ENCODE peak calls at places on chromosomes 6 and 20, in six cellular contexts. One of them, this sample, is unnamed.

GRCh38 chr20:3805594-3806264 is 9.6 kb downstream of the CDC25B start:
- DNase-seq in gastrocnemius medialis: no peak
- DNase-seq in left ventricle myocardium inferior: no peak
- DNase-seq in heart right ventricle: no peak
- DNase-seq in tibial artery: no peak
- DNase-seq in mammary epithelial cell: peak; percentile 30
- DNase-seq in this sample: no peak

GRCh38 chr6:25473447-25473846 is 178.6 kb upstream of the SCGN start:
- DNase-seq in tibial artery: no peak
- DNase-seq in gastrocnemius medialis: no peak
- DNase-seq in mammary epithelial cell: no peak
- DNase-seq in heart right ventricle: no peak
- DNase-seq in left ventricle myocardium inferior: no peak
- DNase-seq in this sample: no peak

GRCh38 chr6:16446241-16446640 is 207.9 kb downstream of the GMPR start:
- DNase-seq in mammary epithelial cell: no peak
- DNase-seq in tibial artery: no peak
- DNase-seq in gastrocnemius medialis: no peak
- DNase-seq in heart right ventricle: no peak
- DNase-seq in left ventricle myocardium inferior: no peak
- DNase-seq in this sample: no peak

GRCh38 chr6:95517004-95517403 is 60.3 kb upstream of the MANEA start:
- DNase-seq in gastrocnemius medialis: no peak
- DNase-seq in heart right ventricle: no peak
- DNase-seq in mammary epithelial cell: no peak
- DNase-seq in left ventricle myocardium inferior: no peak
- DNase-seq in tibial artery: no peak
- DNase-seq in this sample: no peak

GRCh38 chr6:48757661-48758060 is 646.7 kb upstream of the PTCHD4 start:
- DNase-seq in left ventricle myocardium inferior: no peak
- DNase-seq in mammary epithelial cell: peak; percentile 79
- DNase-seq in tibial artery: no peak
- DNase-seq in gastrocnemius medialis: no peak
- DNase-seq in heart right ventricle: no peak
- DNase-seq in this sample: no peak

GRCh38 chr20:56308036-56308435 is 50.7 kb upstream of the FAM210B start:
- DNase-seq in left ventricle myocardium inferior: no peak
- DNase-seq in mammary epithelial cell: no peak
- DNase-seq in heart right ventricle: no peak
- DNase-seq in gastrocnemius medialis: no peak
- DNase-seq in tibial artery: no peak
- DNase-seq in this sample: no peak

GRCh38 chr6:84908304-84908904 is 144.0 kb upstream of the TBX18 start:
- DNase-seq in tibial artery: no peak
- DNase-seq in heart right ventricle: no peak
- DNase-seq in left ventricle myocardium inferior: no peak
- DNase-seq in gastrocnemius medialis: no peak
- DNase-seq in mammary epithelial cell: no peak
- DNase-seq in this sample: no peak

GRCh38 chr6:100504786-100505737 is 40.3 kb upstream of the SIM1 start:
- DNase-seq in gastrocnemius medialis: no peak
- DNase-seq in tibial artery: no peak
- DNase-seq in mammary epithelial cell: peak; percentile 64
- DNase-seq in heart right ventricle: no peak
- DNase-seq in left ventricle myocardium inferior: no peak
- DNase-seq in this sample: no peak

GRCh38 chr6:53894086-53894485 is 99.3 kb downstream of the LRRC1 start:
- DNase-seq in gastrocnemius medialis: no peak
- DNase-seq in tibial artery: no peak
- DNase-seq in mammary epithelial cell: peak; percentile 79
- DNase-seq in left ventricle myocardium inferior: no peak
- DNase-seq in heart right ventricle: no peak
- DNase-seq in this sample: no peak

GRCh38 chr6:14441371-14441781 is 323.8 kb downstream of the CD83 start:
- DNase-seq in tibial artery: no peak
- DNase-seq in mammary epithelial cell: no peak
- DNase-seq in left ventricle myocardium inferior: no peak
- DNase-seq in gastrocnemius medialis: peak; percentile 35
- DNase-seq in heart right ventricle: no peak
- DNase-seq in this sample: no peak

GRCh38 chr6:135268740-135269139 is 87.6 kb downstream of the MYB start:
- DNase-seq in left ventricle myocardium inferior: no peak
- DNase-seq in tibial artery: no peak
- DNase-seq in heart right ventricle: no peak
- DNase-seq in mammary epithelial cell: no peak
- DNase-seq in gastrocnemius medialis: no peak
- DNase-seq in this sample: no peak

GRCh38 chr20:64176548-64177419 is 12.5 kb downstream of the MYT1 start:
- DNase-seq in left ventricle myocardium inferior: peak; percentile 27
- DNase-seq in mammary epithelial cell: no peak
- DNase-seq in gastrocnemius medialis: no peak
- DNase-seq in heart right ventricle: no peak
- DNase-seq in tibial artery: no peak
- DNase-seq in this sample: no peak

GRCh38 chr20:47509685-47510084 is 8.0 kb downstream of the NCOA3 start:
- DNase-seq in mammary epithelial cell: no peak
- DNase-seq in heart right ventricle: no peak
- DNase-seq in gastrocnemius medialis: no peak
- DNase-seq in tibial artery: no peak
- DNase-seq in left ventricle myocardium inferior: no peak
- DNase-seq in this sample: no peak

GRCh38 chr20:3812975-3813599 is 7.3 kb upstream of the AP5S1 start:
- DNase-seq in tibial artery: no peak
- DNase-seq in heart right ventricle: no peak
- DNase-seq in mammary epithelial cell: no peak
- DNase-seq in gastrocnemius medialis: no peak
- DNase-seq in left ventricle myocardium inferior: no peak
- DNase-seq in this sample: no peak

GRCh38 chr6:125784365-125784764 is 6.4 kb upstream of the NCOA7 start:
- DNase-seq in tibial artery: no peak
- DNase-seq in left ventricle myocardium inferior: no peak
- DNase-seq in gastrocnemius medialis: no peak
- DNase-seq in mammary epithelial cell: no peak
- DNase-seq in heart right ventricle: no peak
- DNase-seq in this sample: no peak

GRCh38 chr6:13260116-13260598 is 68.2 kb downstream of the TBC1D7 start:
- DNase-seq in gastrocnemius medialis: no peak
- DNase-seq in left ventricle myocardium inferior: no peak
- DNase-seq in mammary epithelial cell: no peak
- DNase-seq in tibial artery: no peak
- DNase-seq in heart right ventricle: no peak
- DNase-seq in this sample: no peak
- H3K27ac ChIP-seq in gastrocnemius medialis: no peak overlapping the region
- H3K27ac ChIP-seq in left ventricle myocardium inferior: no peak overlapping the region
- H3K27ac ChIP-seq in mammary epithelial cell: no peak overlapping the region
- H3K27ac ChIP-seq in tibial artery: no peak overlapping the region
- H3K27ac ChIP-seq in heart right ventricle: no peak overlapping the region
- H3K27ac ChIP-seq in this sample: no peak overlapping the region

DNA sequence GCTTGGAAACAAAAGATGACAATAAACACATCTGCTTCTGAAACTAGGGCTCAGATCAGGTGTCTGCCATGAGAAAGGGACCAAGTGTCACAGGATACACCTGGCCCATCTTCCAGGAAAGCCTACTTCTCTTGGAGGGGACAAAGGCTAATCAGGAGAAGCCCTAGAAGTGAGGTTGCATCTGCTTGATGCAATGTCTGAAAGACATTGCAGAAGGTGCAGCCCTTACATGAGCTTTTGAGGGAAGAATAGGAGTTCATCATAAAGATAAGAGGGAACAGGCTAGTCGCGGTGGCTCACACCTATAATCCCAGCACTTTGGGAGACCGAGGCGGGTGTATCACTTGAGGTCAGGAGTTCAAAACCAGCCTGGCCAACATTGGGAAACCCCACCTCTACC is 2.5 kb upstream of the BTN1A1 start:
- DNase-seq in mammary epithelial cell: no peak
- DNase-seq in tibial artery: no peak
- DNase-seq in heart right ventricle: no peak
- DNase-seq in gastrocnemius medialis: no peak
- DNase-seq in left ventricle myocardium inferior: no peak
- DNase-seq in this sample: no peak
- H3K27me3 ChIP-seq in mammary epithelial cell: peaks cover 12% of the 10 kb centered on the region
- H3K27me3 ChIP-seq in tibial artery: peaks cover 26% of the 10 kb centered on the region
- H3K27me3 ChIP-seq in heart right ventricle: peaks cover 25% of the 10 kb centered on the region
- H3K27me3 ChIP-seq in gastrocnemius medialis: peaks cover 18% of the 10 kb centered on the region
- H3K27me3 ChIP-seq in left ventricle myocardium inferior: peaks cover 29% of the 10 kb centered on the region
- H3K27me3 ChIP-seq in this sample: no peaks in the 10 kb centered on the region

DNA sequence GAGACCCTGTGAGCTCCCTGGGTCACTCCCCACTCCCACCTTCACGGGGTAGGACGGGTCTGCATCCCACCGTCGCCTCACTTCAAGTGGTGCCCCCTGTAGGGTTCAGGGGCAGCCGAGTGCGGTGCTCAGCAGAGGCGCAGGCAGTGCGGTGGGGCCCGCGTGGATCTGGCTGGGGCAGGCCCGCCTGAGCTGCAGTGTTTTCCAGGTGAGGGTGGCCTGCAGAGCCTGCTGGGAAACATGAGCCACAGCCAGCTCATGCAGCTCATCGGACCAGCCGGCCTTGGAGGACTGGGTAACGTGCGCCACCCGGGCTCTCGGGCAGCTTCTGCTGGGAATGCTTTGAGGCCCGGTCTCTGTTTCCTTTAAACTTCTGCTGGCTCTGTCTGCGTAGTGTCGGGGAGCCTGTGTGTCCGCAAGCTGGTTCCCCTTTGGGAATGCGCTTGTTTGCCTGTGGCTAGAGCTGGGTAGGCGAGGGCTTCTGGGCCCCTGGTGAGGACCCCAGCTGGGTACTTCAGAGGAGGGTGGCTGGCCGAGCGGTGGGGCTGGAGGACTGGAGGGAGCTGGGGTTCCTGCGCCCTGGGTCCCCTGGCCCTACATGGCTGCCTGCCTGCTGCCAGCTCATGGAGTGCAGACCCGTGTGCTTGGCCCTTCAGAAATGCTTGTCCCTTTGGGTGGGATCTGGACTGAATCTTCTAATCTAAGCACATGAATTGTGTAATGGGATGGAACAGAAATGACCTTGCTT is 3.8 kb downstream of the ADRM1 start:
- DNase-seq in mammary epithelial cell: no peak
- DNase-seq in tibial artery: no peak
- DNase-seq in gastrocnemius medialis: no peak
- DNase-seq in left ventricle myocardium inferior: no peak
- DNase-seq in heart right ventricle: peak; percentile 11
- DNase-seq in this sample: no peak
- H3K27ac ChIP-seq in mammary epithelial cell: no peak overlapping the region
- H3K27ac ChIP-seq in tibial artery: no peak overlapping the region
- H3K27ac ChIP-seq in gastrocnemius medialis: peak overlapping the region; percentile 16
- H3K27ac ChIP-seq in left ventricle myocardium inferior: no peak overlapping the region
- H3K27ac ChIP-seq in heart right ventricle: no peak overlapping the region
- H3K27ac ChIP-seq in this sample: no peak overlapping the region

DNA sequence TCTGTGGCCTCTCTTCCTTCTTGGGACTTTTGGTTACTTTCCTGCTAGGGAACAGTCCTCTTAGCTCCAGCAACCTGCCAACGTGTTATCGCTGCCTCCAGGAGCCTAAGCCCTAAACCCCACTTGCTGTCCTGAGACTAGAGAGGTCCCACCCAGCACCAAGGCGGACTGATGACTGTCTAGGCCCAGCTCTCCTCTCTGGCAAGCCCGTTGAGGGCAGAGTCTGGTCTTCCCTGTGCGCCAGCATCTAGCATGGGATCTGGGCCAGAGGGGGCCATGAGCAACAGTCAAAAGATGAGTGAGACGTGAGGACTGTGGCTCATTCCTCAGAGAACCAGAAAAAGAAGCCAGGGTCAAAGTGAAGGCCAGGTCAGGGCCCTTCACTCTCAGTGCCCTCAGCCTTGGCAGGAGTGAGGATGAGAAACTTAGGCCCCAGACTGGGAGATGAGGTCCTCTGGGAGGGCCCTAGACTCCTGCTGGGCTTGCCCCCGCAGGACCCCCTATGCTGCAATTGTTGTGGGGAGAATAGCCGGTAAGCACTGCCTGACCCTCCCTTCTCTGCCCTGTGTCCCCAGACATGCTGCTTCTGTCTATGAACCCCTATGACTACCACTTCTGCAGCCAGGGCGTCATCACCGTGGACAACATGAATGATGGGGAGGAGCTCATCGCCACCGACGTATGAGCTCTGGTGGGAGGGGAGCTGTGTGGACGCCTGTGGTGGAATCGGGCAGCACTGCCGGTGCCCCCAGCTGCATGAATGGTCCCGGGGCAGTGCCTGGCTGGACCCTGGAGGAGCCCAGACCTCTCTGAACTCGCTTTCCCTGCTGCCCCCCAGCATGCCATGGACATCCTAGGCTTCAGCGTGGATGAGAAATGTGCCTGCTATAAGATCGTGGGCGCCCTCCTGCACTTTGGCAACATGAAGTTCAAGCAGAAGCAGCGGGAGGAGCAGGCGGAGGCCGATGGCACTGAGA is 30.9 kb downstream of the MYH7B start:
- DNase-seq in heart right ventricle: no peak
- DNase-seq in tibial artery: no peak
- DNase-seq in gastrocnemius medialis: no peak
- DNase-seq in left ventricle myocardium inferior: no peak
- DNase-seq in mammary epithelial cell: no peak
- DNase-seq in this sample: no peak
- H3K27me3 ChIP-seq in heart right ventricle: no peaks in the 10 kb centered on the region
- H3K27me3 ChIP-seq in tibial artery: peaks cover 35% of the 10 kb centered on the region
- H3K27me3 ChIP-seq in gastrocnemius medialis: peaks cover 7% of the 10 kb centered on the region
- H3K27me3 ChIP-seq in left ventricle myocardium inferior: no peaks in the 10 kb centered on the region
- H3K27me3 ChIP-seq in mammary epithelial cell: peaks cover 2% of the 10 kb centered on the region
- H3K27me3 ChIP-seq in this sample: no peaks in the 10 kb centered on the region

GRCh38 chr6:33192671-33193602 is 670 bp upstream of the COL11A2 start:
- DNase-seq in gastrocnemius medialis: no peak
- DNase-seq in mammary epithelial cell: no peak
- DNase-seq in heart right ventricle: peak; percentile 53
- DNase-seq in left ventricle myocardium inferior: peak; percentile 46
- DNase-seq in tibial artery: no peak
- DNase-seq in this sample: no peak
- H3K27ac ChIP-seq in gastrocnemius medialis: peak overlapping the region; percentile 77
- H3K27ac ChIP-seq in mammary epithelial cell: no peak overlapping the region
- H3K27ac ChIP-seq in heart right ventricle: peak overlapping the region; percentile 67
- H3K27ac ChIP-seq in left ventricle myocardium inferior: peak overlapping the region; percentile 83
- H3K27ac ChIP-seq in tibial artery: peak overlapping the region; percentile 54
- H3K27ac ChIP-seq in this sample: no peak overlapping the region